ENCODE peak calls at places on chromosome 10, in nine cellular contexts. C is GM23338; K is iPS-NIHi11; I is posterior vena cava; S is activated CD8-positive, alpha-beta memory T cell treated with anti-CD3 and anti-CD28 coated beads for 48 hours; N is HFF-Myc; H is A549; P is stimulated activated naive B cell treated with anti-CD40 and anti-IgM and Interleukin-4, amounts not matched to agents 10 μg/mL and 1 μg/mL and 100 μg/mL, for 72 hours; E is HS-5. Y is an unnamed sample.

GRCh38 chr10:86287422-86287793 is 79.2 kb downstream of the GRID1 start:
- DNase-seq in C (no peak), K (no peak), I (no peak), S (no peak), N (no peak), H (no peak), P (no peak), E (no peak), Y (no peak)

GRCh38 chr10:13284050-13284449 is 15.8 kb downstream of the PHYH start:
- DNase-seq in C (no peak), K (no peak), I (peak; percentile 12), S (no peak), N (no peak), H (no peak), P (no peak), E (no peak), Y (no peak)

GRCh38 chr10:81680374-81680773 is 194.6 kb upstream of the NRG3 start:
- DNase-seq in C (no peak), K (no peak), I (no peak), S (no peak), N (no peak), H (no peak), P (no peak), E (no peak), Y (no peak)

GRCh38 chr10:26486304-26486703 is 48.2 kb downstream of the APBB1IP start:
- DNase-seq in C (no peak), K (no peak), I (no peak), S (no peak), N (peak; percentile 35), H (peak; percentile 88), P (no peak), E (peak; percentile 61), Y (no peak)

GRCh38 chr10:27794157-27794556 is 48.5 kb upstream of the MKX start:
- DNase-seq in C (peak; percentile 58), K (no peak), I (no peak), S (no peak), N (no peak), H (peak; percentile 21), P (no peak), E (no peak), Y (no peak)

GRCh38 chr10:45599021-45599603 is 73.5 kb downstream of the ZFAND4 start:
- DNase-seq in C (no peak), K (no peak), I (no peak), S (no peak), N (no peak), H (no peak), P (no peak), E (no peak), Y (no peak)

GRCh38 chr10:62373995-62374861 is at the start of gene ZNF365:
- DNase-seq in C (peak; percentile 78), K (peak; percentile 78), I (peak; percentile 84), S (no peak), N (no peak), H (peak; percentile 23), P (peak; percentile 15), E (no peak), Y (peak; percentile 14)

GRCh38 chr10:98295907-98296306 is 27.9 kb upstream of the LOXL4 start:
- DNase-seq in C (peak; percentile 35), K (peak; percentile 49), I (no peak), S (no peak), N (peak; percentile 56), H (no peak), P (no peak), E (no peak), Y (no peak)

GRCh38 chr10:8116926-8117493 is 62.5 kb downstream of the GATA3 start:
- DNase-seq in C (no peak), K (no peak), I (no peak), S (no peak), N (no peak), H (no peak), P (no peak), E (no peak), Y (no peak)

GRCh38 chr10:99389721-99390480 is 40.5 kb downstream of the GOT1 start:
- DNase-seq in C (no peak), K (no peak), I (no peak), S (no peak), N (no peak), H (no peak), P (no peak), E (no peak), Y (no peak)

GRCh38 chr10:15579605-15580004 is 140.1 kb downstream of the ITGA8 start:
- DNase-seq in C (no peak), K (no peak), I (no peak), S (no peak), N (no peak), H (no peak), P (no peak), E (no peak), Y (no peak)

GRCh38 chr10:21705142-21705827 is 171.3 kb downstream of the MLLT10 start:
- DNase-seq in C (no peak), K (no peak), I (no peak), S (no peak), N (no peak), H (no peak), P (no peak), E (no peak), Y (no peak)

GRCh38 chr10:4059471-4060138 is 274.6 kb upstream of the KLF6 start:
- DNase-seq in C (no peak), K (no peak), I (no peak), S (no peak), N (no peak), H (no peak), P (no peak), E (no peak), Y (no peak)

GRCh38 chr10:70758757-70759514 is 26.2 kb downstream of the TBATA start:
- DNase-seq in C (peak; percentile 92), K (peak; percentile 80), I (peak; percentile 77), S (peak; percentile 46), N (peak; percentile 51), H (peak; percentile 67), P (peak; percentile 17), E (peak; percentile 19), Y (peak; percentile 59)

GRCh38 chr10:18523025-18523424 is 128.4 kb downstream of the NSUN6 start:
- DNase-seq in C (no peak), K (no peak), I (no peak), S (no peak), N (no peak), H (no peak), P (no peak), E (no peak), Y (no peak)

GRCh38 chr10:30510932-30511700 is 77.1 kb downstream of the MAP3K8 start:
- DNase-seq in C (no peak), K (no peak), I (no peak), S (no peak), N (no peak), H (no peak), P (no peak), E (no peak), Y (no peak)

GRCh38 chr10:4567637-4568036 is 258.4 kb upstream of the AKR1E2 start:
- DNase-seq in C (no peak), K (no peak), I (no peak), S (no peak), N (no peak), H (no peak), P (no peak), E (no peak), Y (no peak)

GRCh38 chr10:75166623-75166972 is 44.0 kb upstream of the VDAC2 start:
- DNase-seq in C (no peak), K (no peak), I (no peak), S (no peak), N (no peak), H (no peak), P (no peak), E (no peak), Y (no peak)

Y was measured in MM.1S.